ENCODE peak calls at places on chromosomes 3 and 15, in eight cellular contexts. One of them, this sample, is unnamed.

GRCh38 chr3:114585687-114586086 is 291.9 kb downstream of the TIGIT start:
- DNase-seq in GM10248: no peak
- DNase-seq in pancreas: no peak
- DNase-seq in RWPE2: no peak
- DNase-seq in CD14-positive monocyte: no peak
- DNase-seq in psoas muscle: no peak
- DNase-seq in heart right ventricle: no peak
- DNase-seq in fibroblast of villous mesenchyme: no peak
- DNase-seq in this sample: no peak

GRCh38 chr15:46872591-46872990 is 844.7 kb upstream of the SEMA6D start:
- DNase-seq in fibroblast of villous mesenchyme: no peak
- DNase-seq in RWPE2: no peak
- DNase-seq in pancreas: no peak
- DNase-seq in heart right ventricle: no peak
- DNase-seq in GM10248: no peak
- DNase-seq in CD14-positive monocyte: no peak
- DNase-seq in psoas muscle: no peak
- DNase-seq in this sample: no peak

GRCh38 chr3:161423911-161424522 is 52.7 kb upstream of the SPTSSB start:
- DNase-seq in psoas muscle: no peak
- DNase-seq in pancreas: no peak
- DNase-seq in heart right ventricle: no peak
- DNase-seq in RWPE2: no peak
- DNase-seq in GM10248: peak
- DNase-seq in fibroblast of villous mesenchyme: peak
- DNase-seq in CD14-positive monocyte: no peak
- DNase-seq in this sample: peak

GRCh38 chr15:85780586-85780985 is 14.1 kb downstream of the KLHL25 start:
- DNase-seq in RWPE2: no peak
- DNase-seq in pancreas: no peak
- DNase-seq in heart right ventricle: no peak
- DNase-seq in psoas muscle: no peak
- DNase-seq in GM10248: no peak
- DNase-seq in fibroblast of villous mesenchyme: no peak
- DNase-seq in CD14-positive monocyte: no peak
- DNase-seq in this sample: no peak

GRCh38 chr3:185332026-185332735 is 30.8 kb upstream of the MAP3K13 start:
- DNase-seq in heart right ventricle: no peak
- DNase-seq in pancreas: no peak
- DNase-seq in psoas muscle: no peak
- DNase-seq in CD14-positive monocyte: no peak
- DNase-seq in RWPE2: no peak
- DNase-seq in GM10248: peak
- DNase-seq in fibroblast of villous mesenchyme: peak
- DNase-seq in this sample: peak

GRCh38 chr3:181103605-181104004 is 114.1 kb upstream of the DNAJC19 start:
- DNase-seq in RWPE2: no peak
- DNase-seq in GM10248: no peak
- DNase-seq in heart right ventricle: no peak
- DNase-seq in CD14-positive monocyte: no peak
- DNase-seq in fibroblast of villous mesenchyme: no peak
- DNase-seq in pancreas: no peak
- DNase-seq in psoas muscle: no peak
- DNase-seq in this sample: no peak

GRCh38 chr3:152780553-152780952 is 54.4 kb upstream of the P2RY1 start:
- DNase-seq in GM10248: no peak
- DNase-seq in psoas muscle: no peak
- DNase-seq in heart right ventricle: no peak
- DNase-seq in CD14-positive monocyte: no peak
- DNase-seq in RWPE2: no peak
- DNase-seq in pancreas: no peak
- DNase-seq in fibroblast of villous mesenchyme: no peak
- DNase-seq in this sample: no peak

GRCh38 chr3:107962015-107962414 is 128.8 kb downstream of the CD47 start:
- DNase-seq in fibroblast of villous mesenchyme: no peak
- DNase-seq in CD14-positive monocyte: no peak
- DNase-seq in GM10248: no peak
- DNase-seq in pancreas: no peak
- DNase-seq in psoas muscle: no peak
- DNase-seq in RWPE2: no peak
- DNase-seq in heart right ventricle: no peak
- DNase-seq in this sample: no peak

GRCh38 chr3:117404153-117404552 is 694.6 kb downstream of the TUSC7 start:
- DNase-seq in GM10248: no peak
- DNase-seq in pancreas: no peak
- DNase-seq in psoas muscle: no peak
- DNase-seq in heart right ventricle: no peak
- DNase-seq in RWPE2: no peak
- DNase-seq in CD14-positive monocyte: no peak
- DNase-seq in fibroblast of villous mesenchyme: no peak
- DNase-seq in this sample: no peak

GRCh38 chr3:108552267-108553159 is 36.7 kb downstream of the CIP2A start:
- DNase-seq in pancreas: no peak
- DNase-seq in heart right ventricle: no peak
- DNase-seq in GM10248: peak
- DNase-seq in fibroblast of villous mesenchyme: peak
- DNase-seq in CD14-positive monocyte: no peak
- DNase-seq in psoas muscle: no peak
- DNase-seq in RWPE2: no peak
- DNase-seq in this sample: peak

GRCh38 chr15:89802231-89802928 is 12.3 kb downstream of the ANPEP start:
- DNase-seq in fibroblast of villous mesenchyme: no peak
- DNase-seq in heart right ventricle: no peak
- DNase-seq in psoas muscle: no peak
- DNase-seq in GM10248: no peak
- DNase-seq in pancreas: peak
- DNase-seq in CD14-positive monocyte: no peak
- DNase-seq in RWPE2: peak
- DNase-seq in this sample: no peak

GRCh38 chr3:88912294-88913014 is 195.0 kb upstream of the EPHA3 start:
- DNase-seq in RWPE2: no peak
- DNase-seq in heart right ventricle: no peak
- DNase-seq in CD14-positive monocyte: no peak
- DNase-seq in fibroblast of villous mesenchyme: no peak
- DNase-seq in GM10248: no peak
- DNase-seq in pancreas: no peak
- DNase-seq in psoas muscle: no peak
- DNase-seq in this sample: no peak

GRCh38 chr15:44712108-44713005 is 1.0 kb downstream of the B2M start:
- DNase-seq in GM10248: peak
- DNase-seq in pancreas: peak
- DNase-seq in heart right ventricle: peak
- DNase-seq in fibroblast of villous mesenchyme: peak
- DNase-seq in psoas muscle: peak
- DNase-seq in RWPE2: no peak
- DNase-seq in CD14-positive monocyte: peak
- DNase-seq in this sample: no peak

GRCh38 chr3:158434412-158435038 is 136.5 kb upstream of the MLF1 start:
- DNase-seq in GM10248: peak
- DNase-seq in pancreas: peak
- DNase-seq in CD14-positive monocyte: no peak
- DNase-seq in fibroblast of villous mesenchyme: peak
- DNase-seq in heart right ventricle: no peak
- DNase-seq in RWPE2: no peak
- DNase-seq in psoas muscle: peak
- DNase-seq in this sample: peak

GRCh38 chr3:73411545-73411944 is 213.2 kb downstream of the PDZRN3 start:
- DNase-seq in RWPE2: no peak
- DNase-seq in pancreas: no peak
- DNase-seq in GM10248: no peak
- DNase-seq in fibroblast of villous mesenchyme: no peak
- DNase-seq in CD14-positive monocyte: no peak
- DNase-seq in heart right ventricle: no peak
- DNase-seq in psoas muscle: no peak
- DNase-seq in this sample: no peak

DNA sequence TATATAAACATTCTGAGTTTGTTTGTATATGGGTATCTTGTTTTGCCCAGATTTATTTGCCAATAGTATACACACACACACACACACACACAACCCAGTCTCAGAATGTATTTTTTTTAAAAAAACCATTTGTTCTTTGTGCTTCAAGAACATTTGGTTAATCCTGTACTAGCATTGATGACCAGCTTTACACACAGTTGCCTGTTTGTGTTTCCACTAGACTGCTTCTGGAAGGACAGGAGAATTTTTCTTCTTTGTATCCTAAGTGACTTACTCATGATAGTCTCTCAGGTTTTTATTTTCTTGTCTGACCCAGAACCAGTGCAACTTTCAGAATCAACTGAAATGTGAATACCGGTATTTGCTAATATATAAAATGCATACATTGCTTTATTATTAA is 40.5 kb downstream of the U2SURP start:
- DNase-seq in heart right ventricle: no peak
- DNase-seq in GM10248: no peak
- DNase-seq in psoas muscle: no peak
- DNase-seq in fibroblast of villous mesenchyme: no peak
- DNase-seq in CD14-positive monocyte: no peak
- DNase-seq in RWPE2: no peak
- DNase-seq in pancreas: no peak
- DNase-seq in this sample: no peak
- TF ChIP-seq CTCF in heart right ventricle: no peak
- TF ChIP-seq CTCF in GM10248: no peak
- TF ChIP-seq CTCF in psoas muscle: no peak
- TF ChIP-seq CTCF in fibroblast of villous mesenchyme: no peak
- TF ChIP-seq CTCF in CD14-positive monocyte: no peak
- TF ChIP-seq CTCF in RWPE2: no peak
- TF ChIP-seq CTCF in pancreas: no peak
- TF ChIP-seq CTCF in this sample: no peak

DNA sequence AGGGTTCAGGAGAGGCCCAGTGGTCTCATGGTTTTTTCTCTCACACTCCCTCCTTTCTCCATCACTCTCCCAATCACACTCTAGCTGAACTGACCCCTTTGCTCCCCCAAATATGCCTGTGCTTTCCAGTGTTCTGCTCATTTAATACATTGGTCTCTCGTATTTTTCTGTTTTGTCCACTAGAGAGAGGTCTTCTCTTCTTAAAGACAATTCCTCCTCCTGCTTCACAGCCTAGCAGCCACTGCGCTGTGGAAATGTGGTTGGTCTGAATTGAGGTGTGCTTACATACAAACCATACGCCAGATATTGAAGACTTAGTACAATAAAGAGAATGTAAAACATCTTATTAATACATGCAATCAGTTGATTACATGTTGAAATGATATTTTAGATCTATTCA is 60.6 kb upstream of the XCR1 start:
- DNase-seq in psoas muscle: no peak
- DNase-seq in pancreas: no peak
- DNase-seq in fibroblast of villous mesenchyme: peak
- DNase-seq in RWPE2: no peak
- DNase-seq in CD14-positive monocyte: peak
- DNase-seq in GM10248: no peak
- DNase-seq in heart right ventricle: no peak
- DNase-seq in this sample: peak
- TF ChIP-seq CTCF in psoas muscle: no peak
- TF ChIP-seq CTCF in pancreas: no peak
- TF ChIP-seq CTCF in fibroblast of villous mesenchyme: peak
- TF ChIP-seq CTCF in RWPE2: peak
- TF ChIP-seq CTCF in CD14-positive monocyte: peak
- TF ChIP-seq CTCF in GM10248: peak
- TF ChIP-seq CTCF in heart right ventricle: no peak
- TF ChIP-seq CTCF in this sample: no peak

GRCh38 chr3:13455644-13456043 is 24.5 kb upstream of the HDAC11 start:
- DNase-seq in pancreas: no peak
- DNase-seq in RWPE2: no peak
- DNase-seq in GM10248: no peak
- DNase-seq in heart right ventricle: no peak
- DNase-seq in CD14-positive monocyte: no peak
- DNase-seq in fibroblast of villous mesenchyme: no peak
- DNase-seq in psoas muscle: no peak
- DNase-seq in this sample: no peak

GRCh38 chr3:13457593-13457992 is 22.5 kb upstream of the HDAC11 start:
- DNase-seq in CD14-positive monocyte: no peak
- DNase-seq in fibroblast of villous mesenchyme: peak
- DNase-seq in GM10248: no peak
- DNase-seq in psoas muscle: no peak
- DNase-seq in pancreas: no peak
- DNase-seq in RWPE2: no peak
- DNase-seq in heart right ventricle: no peak
- DNase-seq in this sample: no peak

GRCh38 chr3:13451301-13451673 is 28.8 kb upstream of the HDAC11 start:
- DNase-seq in fibroblast of villous mesenchyme: no peak
- DNase-seq in RWPE2: no peak
- DNase-seq in GM10248: no peak
- DNase-seq in heart right ventricle: no peak
- DNase-seq in pancreas: peak
- DNase-seq in psoas muscle: no peak
- DNase-seq in CD14-positive monocyte: no peak
- DNase-seq in this sample: no peak

DNA sequence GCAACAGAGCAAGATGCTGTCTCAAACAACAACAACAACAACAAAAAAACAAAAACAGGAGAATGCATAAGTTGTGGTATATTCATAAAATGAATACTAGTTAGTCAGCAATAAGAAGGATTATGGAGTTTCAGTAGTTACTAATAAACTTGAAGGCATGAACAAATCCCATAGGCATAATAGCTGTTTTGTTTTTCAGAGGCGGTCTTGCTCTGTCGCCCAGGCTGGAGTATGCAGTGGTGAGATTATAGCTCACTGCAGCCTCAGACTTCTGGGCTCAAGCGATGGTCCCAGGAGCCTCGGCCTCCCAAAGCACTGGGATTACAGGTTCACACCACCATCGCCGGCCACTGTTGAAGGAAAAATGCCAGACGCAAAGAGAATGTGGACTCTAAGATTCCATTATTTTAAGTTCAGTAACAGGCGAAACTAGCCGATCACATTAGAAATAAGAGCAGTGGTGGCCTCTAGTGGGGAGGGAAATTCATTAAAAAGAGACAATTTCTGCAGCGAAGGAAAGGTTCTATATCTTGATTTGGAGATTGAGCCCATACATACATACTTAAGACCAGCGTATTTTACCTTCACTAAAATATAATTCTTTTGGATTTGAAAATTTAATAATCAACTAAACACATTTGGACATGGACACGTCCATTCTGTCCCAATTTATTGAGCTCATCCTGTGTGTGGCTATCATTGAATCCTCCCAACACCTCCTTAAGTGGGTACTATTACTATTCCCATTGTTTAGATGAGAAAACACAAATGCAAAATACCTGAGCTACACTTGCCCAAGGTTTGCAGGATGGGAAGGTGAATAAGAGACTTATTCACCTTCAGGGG is 27.4 kb upstream of the HDAC11 start:
- DNase-seq in heart right ventricle: no peak
- DNase-seq in GM10248: peak
- DNase-seq in fibroblast of villous mesenchyme: peak
- DNase-seq in psoas muscle: no peak
- DNase-seq in RWPE2: no peak
- DNase-seq in CD14-positive monocyte: no peak
- DNase-seq in pancreas: peak
- DNase-seq in this sample: peak
- TF ChIP-seq CTCF in heart right ventricle: peak
- TF ChIP-seq CTCF in GM10248: peak
- TF ChIP-seq CTCF in fibroblast of villous mesenchyme: peak
- TF ChIP-seq CTCF in psoas muscle: peak
- TF ChIP-seq CTCF in RWPE2: peak
- TF ChIP-seq CTCF in CD14-positive monocyte: peak
- TF ChIP-seq CTCF in pancreas: peak
- TF ChIP-seq CTCF in this sample: peak

DNA sequence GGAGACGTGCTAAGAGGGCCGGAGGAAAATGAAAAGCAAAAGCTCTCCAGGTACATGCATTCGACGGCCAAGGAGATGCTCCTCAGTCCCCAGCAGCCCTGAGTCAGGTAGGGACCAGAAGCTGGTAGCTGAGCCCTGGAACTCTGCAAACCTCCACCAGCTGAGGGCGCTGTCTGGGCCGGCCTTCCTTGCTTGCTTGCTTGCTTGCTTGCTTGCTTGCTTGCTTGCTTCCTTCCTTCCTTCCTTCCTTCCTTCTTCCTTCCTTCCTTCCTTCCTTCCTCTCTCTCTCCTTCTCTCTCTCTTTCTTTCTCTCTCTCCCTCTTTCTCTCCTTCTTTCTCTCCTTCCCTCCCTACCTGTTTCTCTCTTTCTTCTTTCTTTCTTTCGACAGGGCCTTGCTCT is 94.6 kb upstream of the RASGRF1 start:
- DNase-seq in RWPE2: peak
- DNase-seq in psoas muscle: no peak
- DNase-seq in fibroblast of villous mesenchyme: no peak
- DNase-seq in pancreas: no peak
- DNase-seq in CD14-positive monocyte: no peak
- DNase-seq in heart right ventricle: no peak
- DNase-seq in GM10248: no peak
- DNase-seq in this sample: no peak
- TF ChIP-seq CTCF in RWPE2: no peak
- TF ChIP-seq CTCF in psoas muscle: no peak
- TF ChIP-seq CTCF in fibroblast of villous mesenchyme: peak
- TF ChIP-seq CTCF in pancreas: no peak
- TF ChIP-seq CTCF in CD14-positive monocyte: no peak
- TF ChIP-seq CTCF in heart right ventricle: no peak
- TF ChIP-seq CTCF in GM10248: peak
- TF ChIP-seq CTCF in this sample: peak